ENCODE peak calls at places on chromosome 13, in four cellular contexts. Q, H, C and R are unnamed samples.

GRCh38 chr13:51324714-51325440 is 14.6 kb upstream of the SERPINE3 start:
- DNase-seq in Q (no peak), H (no peak), C (no peak), R (no peak)

GRCh38 chr13:24680921-24681585 is 845 bp downstream of the ATP12A start:
- DNase-seq in C (no peak), H (no peak), Q (no peak), R (no peak)

GRCh38 chr13:43758834-43759233 is 27.9 kb downstream of the ENOX1 start:
- DNase-seq in C (no peak), H (no peak), Q (no peak), R (no peak)

GRCh38 chr13:114113961-114114360 is 18.5 kb downstream of the RASA3 start:
- DNase-seq in C (no peak), H (no peak), Q (peak; percentile 50), R (no peak)

GRCh38 chr13:26923824-26924605 is 163.4 kb upstream of the GPR12 start:
- DNase-seq in Q (no peak), H (no peak), C (no peak), R (peak; percentile 17)

GRCh38 chr13:42266464-42266863 is 5.5 kb upstream of the AKAP11 start:
- DNase-seq in C (no peak), H (peak; percentile 22), Q (no peak), R (peak; percentile 17)

GRCh38 chr13:49436890-49437289 is 7.0 kb downstream of the CAB39L start:
- DNase-seq in Q (no peak), C (no peak), H (peak; percentile 57), R (no peak)

GRCh38 chr13:46721054-46721453 is 75.9 kb downstream of the ESD start:
- DNase-seq in Q (no peak), H (peak; percentile 36), C (peak; percentile 28), R (no peak)

GRCh38 chr13:65744761-65745160 is 1485.4 kb downstream of the PCDH9 start:
- DNase-seq in Q (no peak), H (peak; percentile 83), C (no peak), R (peak; percentile 17)